ENCODE peak calls at places on chromosomes 4 and X, in ten cellular contexts. Q is CD4-positive, alpha-beta T cell; Z is colonic mucosa; I is AG10803; E is body of pancreas; G is hepatocyte; L is transverse colon; C is type B pancreatic cell; X is heart left ventricle; H is stomach. A is an unnamed sample.

GRCh38 chr4:169810325-169811323 is 52.9 kb upstream of the HPF1 start:
- DNase-seq in Q (no peak), Z (peak), I (peak), E (peak), G (peak), L (peak), C (no peak), X (no peak), H (no peak), A (peak)

GRCh38 chr4:172989984-172990711 is 178.5 kb upstream of the GALNT7 start:
- DNase-seq in Q (no peak), Z (no peak), I (no peak), E (no peak), G (no peak), L (no peak), C (no peak), X (no peak), H (no peak), A (no peak)

GRCh38 chrX:116379854-116380253 is 56.6 kb upstream of the SLC6A14 start:
- DNase-seq in Q (no peak), Z (no peak), I (peak), E (peak), G (no peak), L (no peak), C (no peak), X (no peak), H (no peak), A (no peak)

GRCh38 chr4:150348079-150348478 is 233.9 kb upstream of the MAB21L2 start:
- DNase-seq in Q (no peak), Z (no peak), I (peak), E (no peak), G (no peak), L (no peak), C (no peak), X (no peak), H (no peak), A (no peak)

GRCh38 chr4:2995546-2996265 is 32.3 kb downstream of the GRK4 start:
- DNase-seq in Q (no peak), Z (no peak), I (no peak), E (no peak), G (no peak), L (no peak), C (no peak), X (no peak), H (no peak), A (no peak)

GRCh38 chr4:138405934-138406567 is 163.9 kb upstream of the SLC7A11 start:
- DNase-seq in Q (no peak), Z (no peak), I (peak), E (no peak), G (no peak), L (no peak), C (no peak), X (no peak), H (no peak), A (no peak)

GRCh38 chrX:71111141-71111843 is at the start of gene IL2RG:
- DNase-seq in Q (peak), Z (peak), I (no peak), E (no peak), G (peak), L (peak), C (no peak), X (no peak), H (peak), A (no peak)

GRCh38 chrX:72141372-72142004 is 9.8 kb upstream of the RTL5 start:
- DNase-seq in Q (no peak), Z (no peak), I (no peak), E (no peak), G (no peak), L (no peak), C (no peak), X (no peak), H (no peak), A (no peak)

GRCh38 chr4:21134994-21135393 is 434.7 kb downstream of the PACRGL start:
- DNase-seq in Q (no peak), Z (no peak), I (peak), E (no peak), G (peak), L (no peak), C (no peak), X (no peak), H (no peak), A (peak)

GRCh38 chr4:122577808-122578781 is 42.8 kb downstream of the IL21 start:
- DNase-seq in Q (peak), Z (peak), I (peak), E (peak), G (peak), L (peak), C (no peak), X (no peak), H (peak), A (peak)

GRCh38 chr4:111836601-111837000 is 308.7 kb upstream of the FAM241A start:
- DNase-seq in Q (no peak), Z (no peak), I (no peak), E (no peak), G (no peak), L (no peak), C (no peak), X (no peak), H (no peak), A (no peak)

GRCh38 chr4:23135792-23136645 is 443.3 kb downstream of the GBA3 start:
- DNase-seq in Q (no peak), Z (peak), I (peak), E (no peak), G (peak), L (no peak), C (no peak), X (no peak), H (no peak), A (peak)

GRCh38 chr4:19478791-19479190 is 772.9 kb upstream of the SLIT2 start:
- DNase-seq in Q (no peak), Z (no peak), I (peak), E (no peak), G (no peak), L (no peak), C (no peak), X (no peak), H (no peak), A (no peak)

GRCh38 chrX:19177710-19178109 is 55.4 kb upstream of the ADGRG2 start:
- DNase-seq in Q (no peak), Z (no peak), I (no peak), E (no peak), G (no peak), L (no peak), C (no peak), X (no peak), H (no peak), A (no peak)

GRCh38 chrX:153969125-153969903 is 2.3 kb downstream of the HCFC1 start:
- DNase-seq in Q (no peak), Z (no peak), I (no peak), E (no peak), G (no peak), L (no peak), C (no peak), X (no peak), H (no peak), A (no peak)

GRCh38 chr4:68463796-68464195 is 16.5 kb downstream of the TMPRSS11E start:
- DNase-seq in Q (no peak), Z (no peak), I (no peak), E (no peak), G (no peak), L (no peak), C (no peak), X (no peak), H (no peak), A (no peak)

GRCh38 chr4:170682511-170682910 is 592.8 kb upstream of the AADAT start:
- DNase-seq in Q (no peak), Z (no peak), I (no peak), E (no peak), G (no peak), L (no peak), C (no peak), X (no peak), H (no peak), A (no peak)

GRCh38 chr4:152363086-152363485 is 172.8 kb downstream of the FBXW7 start:
- DNase-seq in Q (no peak), Z (no peak), I (peak), E (no peak), G (no peak), L (no peak), C (no peak), X (no peak), H (no peak), A (no peak)

GRCh38 chrX:141642979-141643378 is 53.5 kb downstream of the SPANXA2 start:
- DNase-seq in Q (no peak), Z (no peak), I (peak), E (no peak), G (no peak), L (no peak), C (no peak), X (no peak), H (no peak), A (no peak)

GRCh38 chrX:153502131-153502530 is 7.4 kb downstream of the BGN start:
- DNase-seq in Q (no peak), Z (no peak), I (no peak), E (no peak), G (no peak), L (no peak), C (no peak), X (no peak), H (no peak), A (no peak)

GRCh38 chr4:7524841-7525240 is 90.1 kb upstream of the PSAPL1 start:
- DNase-seq in Q (no peak), Z (no peak), I (no peak), E (no peak), G (no peak), L (no peak), C (no peak), X (no peak), H (no peak), A (no peak)

GRCh38 chrX:33725556-33726232 is 406.4 kb downstream of the FAM47A start:
- DNase-seq in Q (no peak), Z (no peak), I (no peak), E (peak), G (peak), L (no peak), C (no peak), X (no peak), H (no peak), A (peak)

GRCh38 chrX:47187106-47187677 is 6.4 kb upstream of the UBA1 start:
- DNase-seq in Q (no peak), Z (no peak), I (no peak), E (no peak), G (no peak), L (no peak), C (no peak), X (no peak), H (no peak), A (no peak)

GRCh38 chr4:47913858-47914218 is 545 bp downstream of the NFXL1 start:
- DNase-seq in Q (peak), Z (peak), I (no peak), E (peak), G (peak), L (peak), C (peak), X (peak), H (peak), A (peak)
- TF ChIP-seq CTCF in Q (no peak), Z (no peak), I (no peak), E (peak), G (no peak), L (peak), C (no peak), X (no peak), H (no peak), A (no peak)

GRCh38 chr4:105471566-105472176 is 2.2 kb downstream of the PPA2 start:
- DNase-seq in Q (peak), Z (peak), I (peak), E (peak), G (peak), L (peak), C (no peak), X (no peak), H (peak), A (peak)
- TF ChIP-seq CTCF in Q (peak), Z (peak), I (peak), E (peak), G (peak), L (peak), C (peak), X (peak), H (peak), A (peak)

GRCh38 chr4:32460972-32461371 is 1740.8 kb downstream of the PCDH7 start:
- DNase-seq in Q (no peak), Z (no peak), I (no peak), E (no peak), G (no peak), L (no peak), C (no peak), X (no peak), H (no peak), A (no peak)

DNA sequence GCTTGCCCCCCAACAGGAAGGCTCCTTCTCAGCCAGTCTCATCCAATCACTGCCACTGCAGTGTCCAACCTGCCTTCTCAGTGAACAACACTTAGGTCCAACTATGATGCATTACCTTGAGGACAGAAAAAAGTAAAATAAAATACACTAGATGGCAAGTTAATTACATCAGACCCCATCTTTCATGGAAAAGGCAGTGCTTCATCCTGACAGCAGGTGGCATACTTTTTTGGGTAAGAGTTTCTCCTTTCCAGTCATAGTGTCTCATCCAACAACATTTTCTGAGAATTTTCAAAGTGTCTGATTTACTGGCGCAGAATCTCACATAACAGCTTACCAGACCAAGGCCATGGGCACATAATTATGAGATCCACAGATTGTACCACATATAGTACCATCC is 1742.8 kb downstream of the PCDH7 start:
- DNase-seq in Q (no peak), Z (no peak), I (peak), E (no peak), G (no peak), L (no peak), C (no peak), X (no peak), H (no peak), A (peak)
- TF ChIP-seq CTCF in Q (no peak), Z (peak), I (peak), E (peak), G (peak), L (no peak), C (peak), X (no peak), H (no peak), A (peak)

GRCh38 chr4:128061566-128062536 is 739 bp downstream of the LARP1B start:
- DNase-seq in Q (peak), Z (peak), I (peak), E (peak), G (peak), L (peak), C (peak), X (peak), H (peak), A (peak)
- TF ChIP-seq CTCF in Q (no peak), Z (no peak), I (peak), E (peak), G (peak), L (no peak), C (peak), X (no peak), H (no peak), A (no peak)

GRCh38 chrX:41084360-41085104 is 713 bp upstream of the USP9X start:
- DNase-seq in Q (peak), Z (peak), I (peak), E (peak), G (peak), L (peak), C (peak), X (peak), H (peak), A (peak)
- TF ChIP-seq CTCF in Q (no peak), Z (no peak), I (no peak), E (peak), G (no peak), L (no peak), C (no peak), X (no peak), H (no peak), A (no peak)

DNA sequence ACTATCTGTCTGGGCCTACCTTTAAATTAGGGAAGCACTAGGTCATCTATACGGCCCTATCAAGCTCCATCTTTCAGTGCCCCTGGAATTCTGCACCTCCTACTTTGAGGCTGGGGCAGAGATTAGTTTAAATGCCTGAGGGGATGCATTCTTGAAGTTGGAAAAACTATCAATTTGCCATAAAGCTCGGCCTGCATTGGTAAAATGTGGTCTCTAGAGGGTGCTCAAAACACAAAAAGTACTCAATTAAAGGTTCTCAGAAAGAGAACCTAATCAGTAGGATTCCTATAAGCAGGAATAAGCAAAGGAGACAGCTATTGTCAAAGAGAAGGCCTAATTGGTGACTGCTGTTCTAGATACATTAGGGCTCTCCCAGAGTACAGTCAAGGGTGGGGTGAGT is 111.7 kb downstream of the AMER1 start:
- DNase-seq in Q (no peak), Z (no peak), I (peak), E (no peak), G (no peak), L (no peak), C (no peak), X (no peak), H (no peak), A (peak)
- TF ChIP-seq CTCF in Q (no peak), Z (no peak), I (peak), E (peak), G (peak), L (no peak), C (peak), X (peak), H (peak), A (no peak)

GRCh38 chr4:98680806-98681205 is 22.4 kb upstream of the TSPAN5 start:
- DNase-seq in Q (no peak), Z (no peak), I (no peak), E (no peak), G (no peak), L (no peak), C (no peak), X (no peak), H (no peak), A (no peak)
- TF ChIP-seq CTCF in Q (no peak), Z (no peak), I (no peak), E (no peak), G (no peak), L (no peak), C (no peak), X (no peak), H (no peak), A (no peak)

GRCh38 chr4:11250510-11250909 is 178.2 kb downstream of the HS3ST1 start:
- DNase-seq in Q (no peak), Z (no peak), I (no peak), E (no peak), G (no peak), L (no peak), C (no peak), X (no peak), H (no peak), A (no peak)

GRCh38 chr4:11252149-11252548 is 176.5 kb downstream of the HS3ST1 start:
- DNase-seq in Q (no peak), Z (no peak), I (no peak), E (no peak), G (no peak), L (no peak), C (no peak), X (no peak), H (no peak), A (no peak)
- TF ChIP-seq CTCF in Q (no peak), Z (no peak), I (no peak), E (no peak), G (no peak), L (no peak), C (no peak), X (no peak), H (no peak), A (no peak)

A was measured in endothelial cell.